ENCODE peak calls at places on chromosome 12, in six cellular contexts. One of them, this sample, is unnamed.

GRCh38 chr12:45768194-45768593 is 38.7 kb downstream of the ARID2 start:
- DNase-seq in posterior vena cava: no peak
- DNase-seq in right atrium auricular region: no peak
- DNase-seq in dorsolateral prefrontal cortex: no peak
- DNase-seq in H7: no peak
- DNase-seq in activated T-cell treated with anti-CD3 and anti-CD28 coated beads for 4 hours: no peak
- DNase-seq in this sample: no peak

GRCh38 chr12:79119796-79120195 is 255.2 kb downstream of the SYT1 start:
- DNase-seq in right atrium auricular region: no peak
- DNase-seq in dorsolateral prefrontal cortex: no peak
- DNase-seq in posterior vena cava: no peak
- DNase-seq in activated T-cell treated with anti-CD3 and anti-CD28 coated beads for 4 hours: no peak
- DNase-seq in H7: peak
- DNase-seq in this sample: no peak

GRCh38 chr12:111766608-111767361 is at the start of gene ALDH2:
- DNase-seq in H7: peak
- DNase-seq in right atrium auricular region: peak
- DNase-seq in dorsolateral prefrontal cortex: peak
- DNase-seq in activated T-cell treated with anti-CD3 and anti-CD28 coated beads for 4 hours: peak
- DNase-seq in posterior vena cava: peak
- DNase-seq in this sample: no peak

GRCh38 chr12:67884596-67884995 is 104.7 kb upstream of the IFNG-AS1 start:
- DNase-seq in dorsolateral prefrontal cortex: no peak
- DNase-seq in posterior vena cava: no peak
- DNase-seq in activated T-cell treated with anti-CD3 and anti-CD28 coated beads for 4 hours: no peak
- DNase-seq in H7: no peak
- DNase-seq in right atrium auricular region: no peak
- DNase-seq in this sample: no peak

GRCh38 chr12:90514325-90514724 is 440.7 kb downstream of the CCER1 start:
- DNase-seq in right atrium auricular region: no peak
- DNase-seq in H7: no peak
- DNase-seq in activated T-cell treated with anti-CD3 and anti-CD28 coated beads for 4 hours: no peak
- DNase-seq in dorsolateral prefrontal cortex: no peak
- DNase-seq in posterior vena cava: no peak
- DNase-seq in this sample: no peak

GRCh38 chr12:43968736-43969135 is 132.9 kb downstream of the TMEM117 start:
- DNase-seq in dorsolateral prefrontal cortex: no peak
- DNase-seq in H7: no peak
- DNase-seq in activated T-cell treated with anti-CD3 and anti-CD28 coated beads for 4 hours: no peak
- DNase-seq in right atrium auricular region: no peak
- DNase-seq in posterior vena cava: no peak
- DNase-seq in this sample: no peak

GRCh38 chr12:90216815-90217214 is 508.2 kb upstream of the ATP2B1 start:
- DNase-seq in H7: no peak
- DNase-seq in right atrium auricular region: no peak
- DNase-seq in posterior vena cava: no peak
- DNase-seq in activated T-cell treated with anti-CD3 and anti-CD28 coated beads for 4 hours: no peak
- DNase-seq in dorsolateral prefrontal cortex: no peak
- DNase-seq in this sample: no peak

GRCh38 chr12:55718020-55718419 is 2.2 kb upstream of the RDH5 start:
- DNase-seq in right atrium auricular region: no peak
- DNase-seq in dorsolateral prefrontal cortex: no peak
- DNase-seq in H7: peak
- DNase-seq in posterior vena cava: peak
- DNase-seq in activated T-cell treated with anti-CD3 and anti-CD28 coated beads for 4 hours: no peak
- DNase-seq in this sample: no peak

GRCh38 chr12:28996688-28997087 is 152.4 kb upstream of the FAR2 start:
- DNase-seq in posterior vena cava: no peak
- DNase-seq in right atrium auricular region: no peak
- DNase-seq in H7: no peak
- DNase-seq in activated T-cell treated with anti-CD3 and anti-CD28 coated beads for 4 hours: no peak
- DNase-seq in dorsolateral prefrontal cortex: no peak
- DNase-seq in this sample: no peak

GRCh38 chr12:133058203-133059125 is 21.2 kb downstream of the ZNF84 start:
- DNase-seq in posterior vena cava: no peak
- DNase-seq in activated T-cell treated with anti-CD3 and anti-CD28 coated beads for 4 hours: no peak
- DNase-seq in H7: no peak
- DNase-seq in dorsolateral prefrontal cortex: no peak
- DNase-seq in right atrium auricular region: no peak
- DNase-seq in this sample: no peak

GRCh38 chr12:21819236-21819635 is 44.7 kb upstream of the KCNJ8 start:
- DNase-seq in H7: no peak
- DNase-seq in posterior vena cava: no peak
- DNase-seq in activated T-cell treated with anti-CD3 and anti-CD28 coated beads for 4 hours: no peak
- DNase-seq in dorsolateral prefrontal cortex: no peak
- DNase-seq in right atrium auricular region: no peak
- DNase-seq in this sample: no peak

GRCh38 chr12:98002887-98003493 is 512.4 kb upstream of the TMPO start:
- DNase-seq in posterior vena cava: no peak
- DNase-seq in dorsolateral prefrontal cortex: no peak
- DNase-seq in activated T-cell treated with anti-CD3 and anti-CD28 coated beads for 4 hours: no peak
- DNase-seq in right atrium auricular region: no peak
- DNase-seq in H7: peak
- DNase-seq in this sample: no peak

GRCh38 chr12:14930299-14930698 is 8.0 kb downstream of the ERP27 start:
- DNase-seq in activated T-cell treated with anti-CD3 and anti-CD28 coated beads for 4 hours: no peak
- DNase-seq in right atrium auricular region: no peak
- DNase-seq in H7: no peak
- DNase-seq in dorsolateral prefrontal cortex: no peak
- DNase-seq in posterior vena cava: no peak
- DNase-seq in this sample: no peak

GRCh38 chr12:111440631-111441030 is 34.9 kb downstream of the SH2B3 start:
- DNase-seq in dorsolateral prefrontal cortex: no peak
- DNase-seq in right atrium auricular region: no peak
- DNase-seq in posterior vena cava: no peak
- DNase-seq in H7: peak
- DNase-seq in activated T-cell treated with anti-CD3 and anti-CD28 coated beads for 4 hours: no peak
- DNase-seq in this sample: no peak

This sample was measured in esophagus muscularis mucosa.